ENCODE peak calls at places on chromosomes 4 and X, in four cellular contexts. One of them, this sample, is unnamed. For H3K4me1, the result is how much of the 10 kb centered on the place peaks cover.

GRCh38 chr4:53586121-53586816 is 5.0 kb downstream of the LNX1 start:
- DNase-seq in transverse colon: no peak
- DNase-seq in ovary: no peak
- DNase-seq in fibroblast of lung: peak
- DNase-seq in this sample: no peak

GRCh38 chrX:111100191-111100590 is 4.2 kb downstream of the PAK3 start:
- DNase-seq in transverse colon: peak
- DNase-seq in ovary: peak
- DNase-seq in fibroblast of lung: peak
- DNase-seq in this sample: no peak

GRCh38 chr4:105594094-105595010 is 41.9 kb downstream of the ARHGEF38 start:
- DNase-seq in transverse colon: no peak
- DNase-seq in ovary: no peak
- DNase-seq in fibroblast of lung: no peak
- DNase-seq in this sample: no peak

GRCh38 chrX:19535481-19535880 is 20.2 kb upstream of the MAP3K15 start:
- DNase-seq in transverse colon: no peak
- DNase-seq in ovary: no peak
- DNase-seq in fibroblast of lung: peak
- DNase-seq in this sample: no peak

GRCh38 chrX:45788315-45788714 is 587.6 kb upstream of the DIPK2B start:
- DNase-seq in transverse colon: no peak
- DNase-seq in ovary: no peak
- DNase-seq in fibroblast of lung: no peak
- DNase-seq in this sample: no peak

GRCh38 chrX:49754238-49754857 is 58.6 kb upstream of the PAGE1 start:
- DNase-seq in transverse colon: peak
- DNase-seq in ovary: peak
- DNase-seq in fibroblast of lung: peak
- DNase-seq in this sample: no peak

GRCh38 chr4:72564184-72564583 is 4.8 kb downstream of the ADAMTS3 start:
- DNase-seq in transverse colon: no peak
- DNase-seq in ovary: peak
- DNase-seq in fibroblast of lung: peak
- DNase-seq in this sample: no peak

GRCh38 chr4:150140774-150141400 is 62.6 kb downstream of the DCLK2 start:
- DNase-seq in transverse colon: no peak
- DNase-seq in ovary: no peak
- DNase-seq in fibroblast of lung: peak
- DNase-seq in this sample: no peak

GRCh38 chr4:143700060-143700419 is 435 bp downstream of the FREM3 start:
- DNase-seq in transverse colon: no peak
- DNase-seq in ovary: no peak
- DNase-seq in fibroblast of lung: peak
- DNase-seq in this sample: no peak

GRCh38 chr4:145533011-145533410 is 51.4 kb downstream of the SMAD1 start:
- DNase-seq in transverse colon: no peak
- DNase-seq in ovary: no peak
- DNase-seq in fibroblast of lung: no peak
- DNase-seq in this sample: no peak

GRCh38 chr4:75634951-75635350 is 4.6 kb upstream of the CDKL2 start:
- DNase-seq in transverse colon: no peak
- DNase-seq in ovary: no peak
- DNase-seq in fibroblast of lung: peak
- DNase-seq in this sample: no peak

GRCh38 chr4:22850630-22851029 is 157.9 kb downstream of the GBA3 start:
- DNase-seq in transverse colon: no peak
- DNase-seq in ovary: no peak
- DNase-seq in fibroblast of lung: no peak
- DNase-seq in this sample: no peak
- H3K27ac ChIP-seq in transverse colon: no peak
- H3K27ac ChIP-seq in ovary: no peak
- H3K27ac ChIP-seq in fibroblast of lung: no peak
- H3K27ac ChIP-seq in this sample: no peak

GRCh38 chrX:101081257-101081656 is 2.6 kb downstream of the TMEM35A start:
- DNase-seq in transverse colon: no peak
- DNase-seq in ovary: no peak
- DNase-seq in fibroblast of lung: no peak
- DNase-seq in this sample: no peak

GRCh38 chrX:101080326-101080725 is 1.6 kb downstream of the TMEM35A start:
- DNase-seq in transverse colon: no peak
- DNase-seq in ovary: no peak
- DNase-seq in fibroblast of lung: no peak
- DNase-seq in this sample: no peak

GRCh38 chrX:101079223-101079622 is 544 bp downstream of the TMEM35A start:
- DNase-seq in transverse colon: no peak
- DNase-seq in ovary: no peak
- DNase-seq in fibroblast of lung: peak
- DNase-seq in this sample: no peak

GRCh38 chrX:101078716-101079115 is at the start of gene TMEM35A:
- DNase-seq in transverse colon: peak
- DNase-seq in ovary: peak
- DNase-seq in fibroblast of lung: peak
- DNase-seq in this sample: no peak

DNA sequence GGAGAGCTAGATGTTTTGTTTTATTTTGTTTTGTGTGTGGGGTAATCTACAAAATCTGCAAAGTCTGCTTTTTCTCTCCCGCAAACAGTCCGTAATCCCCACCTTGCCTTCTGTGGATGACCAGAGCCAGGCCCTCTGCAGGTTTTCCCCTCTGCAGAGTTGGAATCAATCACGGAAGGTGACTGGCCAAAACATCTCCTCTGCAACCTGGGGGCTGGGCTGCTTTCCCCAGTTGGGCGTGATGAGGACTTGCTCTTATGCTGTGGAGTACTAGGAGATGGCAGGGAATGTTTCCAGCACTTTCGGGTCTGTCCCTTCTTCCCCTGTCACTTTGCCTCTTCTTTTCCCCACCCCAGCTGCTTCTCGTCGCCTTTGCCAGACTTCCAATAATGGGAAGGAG is 1.1 kb downstream of the TMEM35A start:
- DNase-seq in transverse colon: no peak
- DNase-seq in ovary: no peak
- DNase-seq in fibroblast of lung: no peak
- DNase-seq in this sample: no peak
- H3K4me3 ChIP-seq in transverse colon: peak
- H3K4me3 ChIP-seq in ovary: peak
- H3K4me3 ChIP-seq in fibroblast of lung: peak
- H3K4me3 ChIP-seq in this sample: no peak

GRCh38 chr4:152983221-152983620 is 47.1 kb downstream of the FHDC1 start:
- DNase-seq in transverse colon: no peak
- DNase-seq in ovary: no peak
- DNase-seq in fibroblast of lung: no peak
- DNase-seq in this sample: no peak
- H3K4me1 ChIP-seq in transverse colon: under half
- H3K4me1 ChIP-seq in ovary: under half
- H3K4me1 ChIP-seq in fibroblast of lung: under half
- H3K4me1 ChIP-seq in this sample: under half

GRCh38 chr4:25915359-25915716 is 1.3 kb downstream of the SMIM20 start:
- DNase-seq in transverse colon: no peak
- DNase-seq in ovary: peak
- DNase-seq in fibroblast of lung: peak
- DNase-seq in this sample: no peak
- H3K27ac ChIP-seq in transverse colon: peak
- H3K27ac ChIP-seq in ovary: peak
- H3K27ac ChIP-seq in fibroblast of lung: no peak
- H3K27ac ChIP-seq in this sample: no peak

GRCh38 chrX:153688534-153688899 is 791 bp downstream of the SLC6A8 start:
- DNase-seq in transverse colon: no peak
- DNase-seq in ovary: no peak
- DNase-seq in fibroblast of lung: no peak
- DNase-seq in this sample: no peak
- H3K4me3 ChIP-seq in transverse colon: peak
- H3K4me3 ChIP-seq in ovary: peak
- H3K4me3 ChIP-seq in fibroblast of lung: peak
- H3K4me3 ChIP-seq in this sample: peak

GRCh38 chrX:7215842-7216241 is 67.9 kb upstream of the PUDP start:
- DNase-seq in transverse colon: no peak
- DNase-seq in ovary: no peak
- DNase-seq in fibroblast of lung: no peak
- DNase-seq in this sample: no peak

GRCh38 chrX:7216981-7217587 is 69.1 kb upstream of the PUDP start:
- DNase-seq in transverse colon: no peak
- DNase-seq in ovary: no peak
- DNase-seq in fibroblast of lung: no peak
- DNase-seq in this sample: no peak

GRCh38 chrX:7223271-7223670 is 75.3 kb upstream of the PUDP start:
- DNase-seq in transverse colon: no peak
- DNase-seq in ovary: no peak
- DNase-seq in fibroblast of lung: no peak
- DNase-seq in this sample: no peak

GRCh38 chrX:7218321-7219152 is 70.6 kb upstream of the PUDP start:
- DNase-seq in transverse colon: no peak
- DNase-seq in ovary: no peak
- DNase-seq in fibroblast of lung: no peak
- DNase-seq in this sample: no peak

DNA sequence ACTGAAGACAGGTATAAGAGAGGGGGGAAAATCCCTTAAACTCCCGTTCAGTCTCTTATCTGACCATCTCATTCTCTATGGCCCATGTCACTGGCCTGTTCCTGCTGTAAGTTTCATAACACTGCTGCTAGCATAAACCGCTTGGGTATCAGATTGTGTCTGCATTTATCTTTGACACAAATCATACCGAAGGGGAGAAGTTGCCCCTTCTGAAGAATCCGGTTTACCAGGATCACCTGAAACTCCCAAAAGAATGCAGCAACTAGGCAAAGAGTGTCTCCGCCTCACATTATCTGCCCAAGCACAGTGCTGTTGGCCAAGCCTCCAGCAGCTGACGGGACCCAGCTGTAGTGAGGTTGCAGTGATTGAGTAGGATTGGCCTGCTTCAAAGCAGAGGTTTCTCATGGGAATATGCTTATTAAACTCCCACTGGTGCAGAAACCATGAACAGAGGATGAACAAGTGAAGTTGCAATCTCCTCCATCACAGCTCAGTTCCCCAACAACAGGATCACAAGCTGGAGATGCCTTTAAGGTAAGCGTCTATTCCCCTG is 71.3 kb upstream of the PUDP start:
- DNase-seq in transverse colon: no peak
- DNase-seq in ovary: no peak
- DNase-seq in fibroblast of lung: peak
- DNase-seq in this sample: no peak
- H3K4me1 ChIP-seq in transverse colon: under half
- H3K4me1 ChIP-seq in ovary: under half
- H3K4me1 ChIP-seq in fibroblast of lung: under half
- H3K4me1 ChIP-seq in this sample: under half

DNA sequence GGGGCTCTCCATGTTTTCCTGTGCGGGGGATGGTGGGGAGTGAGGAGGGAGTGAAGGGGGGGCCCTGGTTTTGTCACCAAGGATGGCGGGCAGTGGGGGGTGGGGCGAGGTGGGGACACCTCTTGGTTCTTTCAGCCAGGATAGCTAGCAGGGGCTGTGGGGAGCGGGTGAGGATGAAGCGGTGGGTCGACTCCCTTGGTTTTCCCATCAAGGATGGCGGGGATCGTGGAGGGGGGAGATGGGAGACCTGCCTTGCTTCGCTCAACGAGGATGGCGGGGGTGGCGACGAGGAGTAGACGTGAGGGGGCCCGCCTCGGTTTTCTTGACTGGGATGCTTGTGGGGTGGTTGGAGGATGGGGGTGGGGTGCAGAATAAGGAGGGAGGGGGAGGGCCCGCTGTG is 633 bp downstream of the FHL1 start:
- DNase-seq in transverse colon: no peak
- DNase-seq in ovary: peak
- DNase-seq in fibroblast of lung: no peak
- DNase-seq in this sample: no peak
- H3K27ac ChIP-seq in transverse colon: peak
- H3K27ac ChIP-seq in ovary: peak
- H3K27ac ChIP-seq in fibroblast of lung: no peak
- H3K27ac ChIP-seq in this sample: no peak